ENCODE peak calls at places on chromosomes 5 and 9, in ten cellular contexts. F is sigmoid colon; J is HT-29; G is T-helper 1 cell; Y is T-cell; I is omental fat pad; W is activated T-helper 1 cell treated with anti-CD3 and anti-CD28 coated beads, Interleukin-12 subunit alpha, Interleukin-12 subunit beta, Interleukin-2, Interleukin-4 antibody, amounts not matched to agents 30 ng/mL and 10 ng/mL and 1 ng/mL, durations not matched to agents 14 hours and 24 hours and 36 hours; S is NCI-H2171; M is SK-N-MC; R is sciatic nerve. C is an unnamed sample.

GRCh38 chr5:152144556-152144955 is 219.9 kb upstream of the GLRA1 start:
- DNase-seq in F (no peak), J (no peak), G (no peak), Y (no peak), I (no peak), W (no peak), S (no peak), M (no peak), R (no peak), C (no peak)

GRCh38 chr5:153888781-153889180 is 149.9 kb downstream of the FAM114A2 start:
- DNase-seq in F (no peak), J (no peak), G (no peak), Y (no peak), I (no peak), W (no peak), S (no peak), M (no peak), R (no peak), C (no peak)

GRCh38 chr9:132312426-132312825 is 42.4 kb downstream of the SETX start:
- DNase-seq in F (no peak), J (no peak), G (no peak), Y (no peak), I (no peak), W (no peak), S (no peak), M (no peak), R (no peak), C (no peak)

GRCh38 chr9:127130661-127131538 is 8.5 kb upstream of the ANGPTL2 start:
- DNase-seq in F (peak), J (no peak), G (no peak), Y (no peak), I (no peak), W (no peak), S (peak), M (no peak), R (peak), C (no peak)

GRCh38 chr5:96080557-96080956 is 118.9 kb upstream of the ELL2 start:
- DNase-seq in F (no peak), J (no peak), G (no peak), Y (no peak), I (no peak), W (no peak), S (no peak), M (no peak), R (no peak), C (no peak)

GRCh38 chr9:137665226-137665625 is 46.4 kb downstream of the EHMT1 start:
- DNase-seq in F (no peak), J (no peak), G (no peak), Y (no peak), I (no peak), W (no peak), S (no peak), M (no peak), R (no peak), C (no peak)

GRCh38 chr5:50738864-50739263 is 72.4 kb downstream of the PARP8 start:
- DNase-seq in F (no peak), J (no peak), G (no peak), Y (no peak), I (no peak), W (no peak), S (no peak), M (no peak), R (no peak), C (no peak)

GRCh38 chr9:36985769-36986547 is 48.1 kb downstream of the PAX5 start:
- DNase-seq in F (no peak), J (no peak), G (no peak), Y (no peak), I (no peak), W (no peak), S (no peak), M (no peak), R (no peak), C (no peak)

GRCh38 chr5:94621763-94622162 is 3.3 kb downstream of the SLF1 start:
- DNase-seq in F (no peak), J (no peak), G (no peak), Y (no peak), I (no peak), W (no peak), S (no peak), M (no peak), R (no peak), C (no peak)

GRCh38 chr5:143063175-143063970 is 293.2 kb downstream of the ARHGAP26 start:
- DNase-seq in F (peak), J (no peak), G (no peak), Y (no peak), I (no peak), W (no peak), S (no peak), M (no peak), R (peak), C (no peak)

GRCh38 chr5:10885026-10885425 is 124.0 kb upstream of the DAP start:
- DNase-seq in F (no peak), J (no peak), G (no peak), Y (no peak), I (no peak), W (no peak), S (no peak), M (no peak), R (no peak), C (no peak)

GRCh38 chr9:129126789-129127618 is 15.8 kb downstream of the PTPA start:
- DNase-seq in F (no peak), J (no peak), G (no peak), Y (no peak), I (no peak), W (no peak), S (peak), M (no peak), R (no peak), C (no peak)

GRCh38 chr5:74772359-74772758 is 5.3 kb downstream of the NSA2 start:
- DNase-seq in F (no peak), J (no peak), G (no peak), Y (no peak), I (no peak), W (no peak), S (no peak), M (no peak), R (no peak), C (no peak)

GRCh38 chr5:88688981-88689661 is 193.9 kb downstream of the MEF2C start:
- DNase-seq in F (no peak), J (no peak), G (no peak), Y (no peak), I (no peak), W (no peak), S (no peak), M (no peak), R (no peak), C (no peak)

GRCh38 chr5:59542841-59543825 is 350.4 kb downstream of the PDE4D start:
- DNase-seq in F (peak), J (no peak), G (no peak), Y (no peak), I (no peak), W (no peak), S (no peak), M (no peak), R (no peak), C (no peak)

GRCh38 chr9:93479726-93480125 is 26.3 kb upstream of the FAM120AOS start:
- DNase-seq in F (no peak), J (no peak), G (no peak), Y (no peak), I (no peak), W (no peak), S (no peak), M (no peak), R (no peak), C (no peak)

GRCh38 chr9:133112361-133113026 is 8.5 kb downstream of the RALGDS start:
- DNase-seq in F (peak), J (no peak), G (peak), Y (no peak), I (peak), W (no peak), S (no peak), M (no peak), R (peak), C (peak)

GRCh38 chr9:2771661-2772060 is 54.4 kb downstream of the KCNV2 start:
- DNase-seq in F (no peak), J (no peak), G (no peak), Y (no peak), I (no peak), W (no peak), S (no peak), M (no peak), R (no peak), C (no peak)

GRCh38 chr9:114889802-114890224 is 40.6 kb downstream of the TNFSF8 start:
- DNase-seq in F (no peak), J (peak), G (no peak), Y (no peak), I (no peak), W (no peak), S (no peak), M (no peak), R (no peak), C (no peak)

GRCh38 chr5:140038373-140038957 is 4.6 kb downstream of the NRG2 start:
- DNase-seq in F (no peak), J (no peak), G (no peak), Y (no peak), I (no peak), W (no peak), S (no peak), M (no peak), R (no peak), C (no peak)

GRCh38 chr9:80690340-80690939 is 998.9 kb downstream of the TLE1 start:
- DNase-seq in F (no peak), J (no peak), G (no peak), Y (no peak), I (no peak), W (no peak), S (no peak), M (no peak), R (no peak), C (no peak)

GRCh38 chr5:66616495-66617222 is 20.5 kb downstream of the MAST4 start:
- DNase-seq in F (no peak), J (no peak), G (no peak), Y (no peak), I (no peak), W (no peak), S (no peak), M (no peak), R (no peak), C (no peak)

GRCh38 chr9:137365056-137365455 is 57.9 kb downstream of the EXD3 start:
- DNase-seq in F (no peak), J (no peak), G (no peak), Y (no peak), I (no peak), W (no peak), S (no peak), M (no peak), R (peak), C (no peak)

GRCh38 chr5:129382921-129383672 is 77.0 kb upstream of the ADAMTS19 start:
- DNase-seq in F (no peak), J (no peak), G (no peak), Y (no peak), I (no peak), W (no peak), S (no peak), M (no peak), R (no peak), C (no peak)

GRCh38 chr5:154535535-154535934 is 57.5 kb upstream of the HAND1 start:
- DNase-seq in F (no peak), J (no peak), G (no peak), Y (no peak), I (no peak), W (no peak), S (no peak), M (no peak), R (no peak), C (no peak)

GRCh38 chr9:126464694-126465441 is 138.2 kb downstream of the MVB12B start:
- DNase-seq in F (peak), J (no peak), G (no peak), Y (no peak), I (no peak), W (no peak), S (no peak), M (no peak), R (no peak), C (no peak)

GRCh38 chr9:89606567-89607311 is 1.9 kb downstream of the GADD45G start:
- DNase-seq in F (no peak), J (peak), G (no peak), Y (no peak), I (no peak), W (peak), S (peak), M (no peak), R (peak), C (no peak)

GRCh38 chr9:127175319-127175715 is 52.9 kb upstream of the ANGPTL2 start:
- DNase-seq in F (peak), J (no peak), G (no peak), Y (no peak), I (no peak), W (no peak), S (no peak), M (no peak), R (peak), C (no peak)

GRCh38 chr9:4548796-4549725 is 58.8 kb downstream of the SLC1A1 start:
- DNase-seq in F (no peak), J (peak), G (no peak), Y (no peak), I (no peak), W (no peak), S (no peak), M (no peak), R (no peak), C (no peak)

GRCh38 chr5:116557669-116558271 is 16.9 kb downstream of the SEMA6A start:
- DNase-seq in F (no peak), J (peak), G (no peak), Y (no peak), I (no peak), W (no peak), S (no peak), M (no peak), R (no peak), C (no peak)

GRCh38 chr5:139668064-139668880 is 20.1 kb downstream of the CXXC5 start:
- DNase-seq in F (no peak), J (peak), G (no peak), Y (no peak), I (no peak), W (peak), S (no peak), M (peak), R (no peak), C (no peak)

GRCh38 chr5:169695919-169696490 is 58.9 kb downstream of the DOCK2 start:
- DNase-seq in F (no peak), J (no peak), G (no peak), Y (no peak), I (no peak), W (no peak), S (no peak), M (no peak), R (no peak), C (no peak)

GRCh38 chr5:176415240-176416122 is 858 bp downstream of the CLTB start:
- DNase-seq in F (peak), J (peak), G (no peak), Y (no peak), I (no peak), W (no peak), S (no peak), M (no peak), R (no peak), C (no peak)